ENCODE peak calls at places on chromosomes 2 and 18, in five cellular contexts. K is kidney epithelial cell, E is breast epithelium, W is heart left ventricle, G is psoas muscle. A is an unnamed sample. For H3K36me3, the result is how much of the 10 kb centered on the place peaks cover.

GRCh38 chr2:159855153-159856140 is 57.4 kb upstream of the CD302 start:
- DNase-seq in K (no peak), E (no peak), W (no peak), G (no peak), A (no peak)

GRCh38 chr2:31170071-31170698 is 31.9 kb upstream of the GALNT14 start:
- DNase-seq in K (peak), E (no peak), W (peak), G (peak), A (peak)

GRCh38 chr2:8645176-8645831 is 36.6 kb upstream of the ID2 start:
- DNase-seq in K (no peak), E (no peak), W (no peak), G (no peak), A (no peak)

GRCh38 chr2:173150087-173150486 is 74.4 kb downstream of the MAP3K20 start:
- DNase-seq in K (no peak), E (no peak), W (no peak), G (no peak), A (no peak)

GRCh38 chr2:224885836-224886547 is 156.3 kb downstream of the DOCK10 start:
- DNase-seq in K (no peak), E (no peak), W (no peak), G (no peak), A (no peak)

GRCh38 chr2:241039416-241039815 is 41.0 kb downstream of the SNED1 start:
- DNase-seq in K (no peak), E (no peak), W (no peak), G (no peak), A (no peak)

GRCh38 chr18:3360211-3360610 is 89.8 kb upstream of the TGIF1 start:
- DNase-seq in K (no peak), E (no peak), W (no peak), G (no peak), A (no peak)

GRCh38 chr18:63701952-63702351 is 808 bp upstream of the SERPINB11 start:
- DNase-seq in K (no peak), E (no peak), W (no peak), G (no peak), A (no peak)

GRCh38 chr2:236889081-236889780 is 196.5 kb upstream of the COPS8 start:
- DNase-seq in K (no peak), E (no peak), W (no peak), G (no peak), A (no peak)

GRCh38 chr2:173858297-173858731 is 106.9 kb downstream of the SP3 start:
- DNase-seq in K (peak), E (no peak), W (no peak), G (no peak), A (no peak)

GRCh38 chr2:112474844-112475486 is 7.0 kb upstream of the TTL start:
- DNase-seq in K (no peak), E (no peak), W (no peak), G (no peak), A (no peak)

GRCh38 chr2:32591669-32592463 is 36.0 kb upstream of the TTC27 start:
- DNase-seq in K (no peak), E (no peak), W (no peak), G (no peak), A (no peak)

GRCh38 chr2:180258041-180258537 is 251.0 kb upstream of the CWC22 start:
- DNase-seq in K (no peak), E (no peak), W (no peak), G (no peak), A (no peak)

GRCh38 chr2:189676471-189676870 is 2.0 kb downstream of the ANKAR start:
- DNase-seq in K (no peak), E (no peak), W (no peak), G (no peak), A (no peak)

GRCh38 chr18:32358529-32358928 is 112.2 kb downstream of the GAREM1 start:
- DNase-seq in K (no peak), E (no peak), W (no peak), G (no peak), A (no peak)

GRCh38 chr2:239935789-239936758 is 89.1 kb downstream of the NDUFA10 start:
- DNase-seq in K (no peak), E (peak), W (peak), G (no peak), A (no peak)

GRCh38 chr2:70498054-70498453 is 55.6 kb downstream of the TGFA start:
- DNase-seq in K (no peak), E (no peak), W (no peak), G (no peak), A (no peak)
- TF ChIP-seq CTCF in K (peak), E (no peak), W (no peak), G (no peak), A (no peak)

GRCh38 chr2:120134263-120134662 is 88.9 kb downstream of the TMEM185B start:
- DNase-seq in K (peak), E (no peak), W (no peak), G (no peak), A (no peak)
- H3K36me3 ChIP-seq in K (under half), E (under half), W (under half), G (under half), A (under half)

DNA sequence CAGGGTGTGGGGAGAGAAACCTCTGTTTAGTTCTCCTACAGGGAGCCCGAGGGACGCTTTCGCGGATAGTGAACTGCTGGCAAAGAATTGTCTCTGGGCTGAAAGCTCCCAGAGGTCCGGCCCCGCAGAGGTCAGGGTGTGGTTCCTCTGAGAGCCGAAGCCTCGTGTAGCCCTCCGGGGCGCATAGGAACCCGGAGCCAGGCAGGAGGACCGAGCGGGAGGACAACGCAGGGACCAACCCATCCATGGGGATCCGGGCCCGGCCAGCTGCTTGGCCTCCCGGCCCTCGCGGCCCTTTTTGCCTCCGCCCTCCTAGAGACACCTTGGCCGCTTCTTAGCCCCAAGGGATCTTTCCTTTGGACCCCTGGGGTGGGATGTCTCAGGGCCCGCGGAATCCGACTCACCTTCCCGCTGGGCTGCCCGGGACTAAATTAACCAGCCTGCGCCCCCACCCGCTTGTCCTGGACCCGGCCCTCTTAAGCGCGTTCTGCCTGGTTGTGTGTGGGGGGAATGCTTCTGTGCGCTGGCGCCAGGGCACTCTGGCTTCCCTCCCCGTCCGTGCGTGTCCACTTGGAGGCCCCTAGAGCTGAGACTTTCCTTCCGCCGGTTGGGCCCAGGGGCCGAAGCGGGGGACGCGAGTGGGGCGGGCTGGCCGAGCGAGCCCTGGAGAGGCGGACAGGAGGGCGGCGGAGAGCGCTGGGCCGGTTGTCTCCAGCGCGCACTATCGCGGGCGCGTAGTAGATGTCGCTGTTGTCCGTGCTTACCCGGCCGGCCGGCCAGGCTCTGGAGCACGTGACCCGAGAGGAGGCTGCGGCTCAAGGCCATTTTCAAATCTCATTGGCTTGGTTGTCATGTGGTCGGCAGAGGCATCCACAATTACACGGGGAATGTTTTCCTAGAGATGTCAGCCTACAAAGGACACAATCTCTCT is at the start of gene HOXD10:
- DNase-seq in K (peak), E (peak), W (no peak), G (no peak), A (peak)
- TF ChIP-seq CTCF in K (peak), E (no peak), W (no peak), G (peak), A (peak)

DNA sequence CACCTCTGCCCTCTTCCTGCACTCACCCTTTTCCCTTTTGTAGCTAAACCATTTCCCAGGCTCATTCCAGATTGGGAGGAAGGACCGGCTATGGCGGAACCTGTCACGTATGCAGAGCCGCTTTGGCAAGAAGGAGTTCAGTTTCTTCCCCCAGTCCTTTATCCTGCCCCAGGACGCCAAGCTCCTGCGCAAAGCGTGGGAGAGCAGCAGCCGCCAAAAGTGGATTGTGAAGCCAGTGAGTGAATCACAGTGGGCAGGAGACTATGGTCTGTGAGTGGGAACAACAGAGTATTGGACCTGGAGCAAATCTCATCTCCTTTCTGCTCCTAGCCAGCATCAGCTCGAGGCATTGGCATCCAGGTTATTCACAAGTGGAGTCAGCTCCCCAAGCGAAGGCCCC is 35.0 kb upstream of the CYP27A1 start:
- DNase-seq in K (no peak), E (no peak), W (no peak), G (no peak), A (no peak)
- H3K36me3 ChIP-seq in K (under half), E (under half), W (half or more), G (half or more), A (under half)

GRCh38 chr2:118971245-118972122 is 29.5 kb downstream of the MARCO start:
- DNase-seq in K (no peak), E (no peak), W (no peak), G (no peak), A (no peak)

GRCh38 chr2:118969734-118970395 is 27.9 kb downstream of the MARCO start:
- DNase-seq in K (no peak), E (no peak), W (no peak), G (no peak), A (no peak)

GRCh38 chr2:118969025-118969733 is 27.2 kb downstream of the MARCO start:
- DNase-seq in K (no peak), E (no peak), W (no peak), G (no peak), A (no peak)

GRCh38 chr2:118968031-118968430 is 26.0 kb downstream of the MARCO start:
- DNase-seq in K (no peak), E (no peak), W (no peak), G (no peak), A (no peak)

GRCh38 chr2:118970396-118971135 is 28.6 kb downstream of the MARCO start:
- DNase-seq in K (no peak), E (no peak), W (no peak), G (peak), A (no peak)
- TF ChIP-seq CTCF in K (no peak), E (no peak), W (no peak), G (no peak), A (no peak)

GRCh38 chr18:58657081-58657480 is 14.2 kb upstream of the MALT1 start:
- DNase-seq in K (no peak), E (no peak), W (no peak), G (no peak), A (no peak)
- H3K36me3 ChIP-seq in K (under half), E (under half), W (under half), G (under half), A (under half)

GRCh38 chr2:105344704-105345345 is 7.5 kb downstream of the C2orf49 start:
- DNase-seq in K (no peak), E (no peak), W (no peak), G (no peak), A (no peak)
- TF ChIP-seq CTCF in K (peak), E (no peak), W (peak), G (peak), A (no peak)

DNA sequence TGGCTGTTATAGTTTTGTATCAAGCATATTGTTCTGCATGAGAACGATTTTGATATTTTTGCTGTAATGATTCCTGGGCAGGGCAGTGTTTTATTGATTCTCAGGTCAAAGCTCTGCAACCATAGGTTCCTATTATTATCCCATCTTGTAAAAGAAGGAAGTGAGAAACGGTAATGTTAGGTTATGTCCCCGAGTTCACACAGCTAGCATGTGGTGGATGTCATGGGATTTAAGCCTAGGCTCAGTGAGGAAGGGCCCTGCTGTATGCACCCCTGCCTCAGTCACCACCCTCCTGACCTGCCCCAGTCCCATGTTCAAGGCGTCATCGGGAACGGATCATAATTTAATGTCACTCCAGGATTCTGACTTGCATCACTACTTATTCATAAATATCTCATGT is 10.7 kb downstream of the ACP1 start:
- DNase-seq in K (no peak), E (no peak), W (no peak), G (no peak), A (no peak)
- H3K36me3 ChIP-seq in K (under half), E (under half), W (half or more), G (half or more), A (half or more)

A was measured in ascending aorta.